ENCODE peak calls at places on chromosomes 2 and 18, in five cellular contexts. One of them, this sample, is unnamed.

GRCh38 chr2:65537651-65538385 is 105.4 kb upstream of the SPRED2 start:
- DNase-seq in breast epithelium: no peak
- DNase-seq in WERI-Rb-1: no peak
- DNase-seq in IMR-90: peak; percentile 34
- DNase-seq in fibroblast of lung: peak; percentile 22
- DNase-seq in this sample: no peak

GRCh38 chr2:204228169-204228940 is 291.8 kb downstream of the ICOS start:
- DNase-seq in breast epithelium: no peak
- DNase-seq in WERI-Rb-1: peak; percentile 80
- DNase-seq in IMR-90: no peak
- DNase-seq in fibroblast of lung: no peak
- DNase-seq in this sample: no peak

GRCh38 chr2:26636935-26637334 is 4.2 kb downstream of the CIB4 start:
- DNase-seq in IMR-90: no peak
- DNase-seq in fibroblast of lung: no peak
- DNase-seq in breast epithelium: no peak
- DNase-seq in WERI-Rb-1: no peak
- DNase-seq in this sample: no peak

GRCh38 chr2:41896186-41896846 is 151.5 kb upstream of the PKDCC start:
- DNase-seq in WERI-Rb-1: no peak
- DNase-seq in fibroblast of lung: no peak
- DNase-seq in IMR-90: no peak
- DNase-seq in breast epithelium: no peak
- DNase-seq in this sample: no peak

GRCh38 chr2:33083671-33084387 is 137.1 kb downstream of the LTBP1 start:
- DNase-seq in breast epithelium: no peak
- DNase-seq in IMR-90: no peak
- DNase-seq in WERI-Rb-1: no peak
- DNase-seq in fibroblast of lung: no peak
- DNase-seq in this sample: no peak

GRCh38 chr2:181374741-181375675 is 82.2 kb upstream of the ITGA4 start:
- DNase-seq in IMR-90: no peak
- DNase-seq in WERI-Rb-1: no peak
- DNase-seq in breast epithelium: no peak
- DNase-seq in fibroblast of lung: peak; percentile 68
- DNase-seq in this sample: no peak

GRCh38 chr2:120861191-120861575 is 125.5 kb downstream of the GLI2 start:
- DNase-seq in breast epithelium: no peak
- DNase-seq in fibroblast of lung: peak; percentile 82
- DNase-seq in IMR-90: peak; percentile 44
- DNase-seq in WERI-Rb-1: no peak
- DNase-seq in this sample: no peak

GRCh38 chr18:78213365-78213994 is 766.1 kb upstream of the SALL3 start:
- DNase-seq in fibroblast of lung: no peak
- DNase-seq in IMR-90: no peak
- DNase-seq in breast epithelium: no peak
- DNase-seq in WERI-Rb-1: no peak
- DNase-seq in this sample: no peak

GRCh38 chr18:78682716-78683115 is 296.9 kb upstream of the SALL3 start:
- DNase-seq in fibroblast of lung: no peak
- DNase-seq in breast epithelium: no peak
- DNase-seq in IMR-90: no peak
- DNase-seq in WERI-Rb-1: no peak
- DNase-seq in this sample: no peak

GRCh38 chr18:37397814-37398213 is 167.8 kb downstream of the CELF4 start:
- DNase-seq in WERI-Rb-1: no peak
- DNase-seq in fibroblast of lung: no peak
- DNase-seq in breast epithelium: no peak
- DNase-seq in IMR-90: no peak
- DNase-seq in this sample: no peak

DNA sequence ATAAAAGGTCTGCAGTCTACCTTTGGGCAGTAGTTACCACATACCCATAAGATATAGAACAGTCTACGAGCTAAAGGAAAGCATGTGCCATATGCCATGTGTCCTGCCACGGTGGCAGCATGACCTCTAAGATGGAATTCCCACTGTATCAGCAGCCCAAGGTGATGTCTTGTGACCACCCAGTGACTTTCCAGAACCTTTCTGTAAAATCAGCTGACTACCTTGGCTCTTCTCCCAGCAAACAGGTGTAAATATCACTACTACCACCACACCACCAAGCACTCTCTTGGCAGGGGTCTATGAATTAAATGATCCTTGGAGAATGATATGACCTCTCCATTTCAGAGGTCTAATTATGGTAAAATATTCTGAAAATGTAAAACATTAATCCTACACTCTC is 99.6 kb downstream of the METTL8 start:
- DNase-seq in WERI-Rb-1: no peak
- DNase-seq in IMR-90: no peak
- DNase-seq in breast epithelium: no peak
- DNase-seq in fibroblast of lung: no peak
- DNase-seq in this sample: peak; percentile 18
- H3K9me3 ChIP-seq in WERI-Rb-1: no peaks in the 10 kb centered on the region
- H3K9me3 ChIP-seq in IMR-90: no peaks in the 10 kb centered on the region
- H3K9me3 ChIP-seq in breast epithelium: no peaks in the 10 kb centered on the region
- H3K9me3 ChIP-seq in fibroblast of lung: no peaks in the 10 kb centered on the region
- H3K9me3 ChIP-seq in this sample: no peaks in the 10 kb centered on the region

DNA sequence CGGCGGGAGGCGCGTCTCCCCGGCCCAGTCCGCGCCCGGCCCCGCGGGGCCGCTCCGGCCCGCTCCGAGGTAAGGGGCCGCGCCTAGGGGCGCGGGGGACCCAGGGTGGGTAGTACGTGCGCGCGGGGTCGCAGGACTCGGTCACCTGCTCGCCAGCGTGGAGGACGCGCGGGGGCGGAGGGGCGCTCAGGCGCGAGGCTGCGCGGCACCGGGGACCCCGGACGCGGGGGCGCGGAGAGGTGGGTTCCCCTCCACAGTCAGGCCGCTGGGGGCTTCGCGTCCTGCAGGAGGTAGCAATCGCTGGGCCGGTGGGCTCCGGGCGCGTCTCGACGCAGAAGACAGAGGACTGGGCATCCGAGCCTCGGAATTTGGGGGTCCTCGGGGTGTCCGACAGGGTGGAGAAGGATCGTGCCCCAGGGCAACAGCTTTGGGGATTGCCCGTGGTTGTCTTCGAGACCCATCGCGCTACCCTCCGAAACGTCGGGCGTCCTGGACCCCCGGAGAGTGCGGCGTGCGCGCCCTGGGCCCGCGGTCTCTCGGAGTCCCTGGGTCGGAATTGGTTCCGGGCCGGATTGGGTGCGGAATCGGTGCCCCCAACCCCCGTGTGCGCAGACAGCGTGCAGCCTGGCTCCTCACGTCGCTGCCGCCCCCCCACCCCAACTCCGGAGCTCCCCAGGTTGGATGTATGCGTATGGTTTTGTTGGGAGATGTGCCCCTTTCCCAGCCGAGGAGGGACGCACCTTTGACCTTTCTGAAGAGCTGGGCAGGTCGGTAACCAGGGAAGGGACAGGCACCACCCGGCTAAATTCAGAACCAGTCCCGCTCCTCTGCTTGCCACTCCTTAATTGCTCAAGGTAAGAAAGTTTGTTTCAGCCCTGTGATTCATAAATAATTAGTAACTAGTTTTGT is 661 bp downstream of the NPAS2 start:
- DNase-seq in breast epithelium: no peak
- DNase-seq in WERI-Rb-1: no peak
- DNase-seq in fibroblast of lung: no peak
- DNase-seq in IMR-90: no peak
- DNase-seq in this sample: peak; percentile 14
- H3K4me3 ChIP-seq in breast epithelium: peak overlapping the region; percentile 82
- H3K4me3 ChIP-seq in WERI-Rb-1: peak overlapping the region; percentile 34
- H3K4me3 ChIP-seq in fibroblast of lung: peak overlapping the region; percentile 70
- H3K4me3 ChIP-seq in IMR-90: peak overlapping the region; percentile 70
- H3K4me3 ChIP-seq in this sample: peak overlapping the region; percentile 26

GRCh38 chr2:17835511-17835910 is 19.3 kb downstream of the MSGN1 start:
- DNase-seq in IMR-90: no peak
- DNase-seq in WERI-Rb-1: no peak
- DNase-seq in fibroblast of lung: peak; percentile 7
- DNase-seq in breast epithelium: no peak
- DNase-seq in this sample: no peak
- TF ChIP-seq CTCF in IMR-90: no peak
- TF ChIP-seq CTCF in WERI-Rb-1: no peak
- TF ChIP-seq CTCF in fibroblast of lung: no peak
- TF ChIP-seq CTCF in breast epithelium: no peak
- TF ChIP-seq CTCF in this sample: no peak

DNA sequence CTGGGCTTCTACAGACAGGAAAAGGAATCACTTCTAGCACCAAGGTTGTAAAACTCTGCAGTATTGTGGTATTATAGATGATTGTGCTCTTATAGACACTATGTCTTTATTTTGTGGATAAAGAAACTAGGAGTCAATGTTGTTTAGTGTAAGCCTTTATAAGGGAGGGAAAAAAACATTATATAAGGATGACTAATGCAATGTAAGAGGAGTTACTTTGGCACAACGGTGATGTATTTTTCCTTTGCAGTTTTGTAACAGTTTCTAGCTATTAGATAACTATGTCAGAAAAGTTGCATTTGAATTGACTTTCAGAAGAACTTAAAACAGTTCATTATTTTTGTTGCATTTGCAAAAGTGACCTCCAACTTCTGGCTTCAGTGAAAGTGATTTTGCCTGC is 545.4 kb downstream of the CCDC85A start:
- DNase-seq in WERI-Rb-1: no peak
- DNase-seq in fibroblast of lung: peak; percentile 23
- DNase-seq in breast epithelium: no peak
- DNase-seq in IMR-90: no peak
- DNase-seq in this sample: no peak
- H3K9me3 ChIP-seq in WERI-Rb-1: peaks cover 5% of the 10 kb centered on the region
- H3K9me3 ChIP-seq in fibroblast of lung: no peaks in the 10 kb centered on the region
- H3K9me3 ChIP-seq in breast epithelium: peaks cover 17% of the 10 kb centered on the region
- H3K9me3 ChIP-seq in IMR-90: peaks cover 2% of the 10 kb centered on the region
- H3K9me3 ChIP-seq in this sample: no peaks in the 10 kb centered on the region

GRCh38 chr18:11251229-11251890 is 102.0 kb upstream of the PIEZO2 start:
- DNase-seq in fibroblast of lung: peak; percentile 59
- DNase-seq in IMR-90: peak; percentile 34
- DNase-seq in WERI-Rb-1: no peak
- DNase-seq in breast epithelium: no peak
- DNase-seq in this sample: peak; percentile 6

GRCh38 chr18:11247381-11247970 is 98.1 kb upstream of the PIEZO2 start:
- DNase-seq in IMR-90: no peak
- DNase-seq in fibroblast of lung: no peak
- DNase-seq in breast epithelium: no peak
- DNase-seq in WERI-Rb-1: no peak
- DNase-seq in this sample: no peak

GRCh38 chr18:11246466-11246865 is 97.1 kb upstream of the PIEZO2 start:
- DNase-seq in breast epithelium: no peak
- DNase-seq in WERI-Rb-1: no peak
- DNase-seq in fibroblast of lung: no peak
- DNase-seq in IMR-90: peak; percentile 33
- DNase-seq in this sample: no peak

GRCh38 chr18:11245889-11246288 is 96.5 kb upstream of the PIEZO2 start:
- DNase-seq in IMR-90: no peak
- DNase-seq in fibroblast of lung: no peak
- DNase-seq in WERI-Rb-1: no peak
- DNase-seq in breast epithelium: no peak
- DNase-seq in this sample: no peak

GRCh38 chr18:11246883-11247282 is 97.5 kb upstream of the PIEZO2 start:
- DNase-seq in fibroblast of lung: no peak
- DNase-seq in breast epithelium: no peak
- DNase-seq in WERI-Rb-1: no peak
- DNase-seq in IMR-90: no peak
- DNase-seq in this sample: no peak
- H3K4me3 ChIP-seq in fibroblast of lung: no peak overlapping the region
- H3K4me3 ChIP-seq in breast epithelium: no peak overlapping the region
- H3K4me3 ChIP-seq in WERI-Rb-1: no peak overlapping the region
- H3K4me3 ChIP-seq in IMR-90: no peak overlapping the region
- H3K4me3 ChIP-seq in this sample: no peak overlapping the region

GRCh38 chr2:236525416-236525997 is 44.1 kb upstream of the ACKR3 start:
- DNase-seq in breast epithelium: no peak
- DNase-seq in fibroblast of lung: peak; percentile 56
- DNase-seq in WERI-Rb-1: no peak
- DNase-seq in IMR-90: no peak
- DNase-seq in this sample: no peak

GRCh38 chr2:236527198-236527640 is 42.4 kb upstream of the ACKR3 start:
- DNase-seq in breast epithelium: no peak
- DNase-seq in WERI-Rb-1: no peak
- DNase-seq in IMR-90: no peak
- DNase-seq in fibroblast of lung: peak; percentile 57
- DNase-seq in this sample: no peak

GRCh38 chr2:236523249-236523648 is 46.4 kb upstream of the ACKR3 start:
- DNase-seq in IMR-90: no peak
- DNase-seq in breast epithelium: no peak
- DNase-seq in WERI-Rb-1: no peak
- DNase-seq in fibroblast of lung: no peak
- DNase-seq in this sample: no peak

GRCh38 chr2:236530512-236530911 is 39.1 kb upstream of the ACKR3 start:
- DNase-seq in breast epithelium: no peak
- DNase-seq in fibroblast of lung: no peak
- DNase-seq in WERI-Rb-1: no peak
- DNase-seq in IMR-90: no peak
- DNase-seq in this sample: no peak

GRCh38 chr2:236526459-236527197 is 43.0 kb upstream of the ACKR3 start:
- DNase-seq in WERI-Rb-1: no peak
- DNase-seq in IMR-90: no peak
- DNase-seq in breast epithelium: no peak
- DNase-seq in fibroblast of lung: peak; percentile 25
- DNase-seq in this sample: no peak
- TF ChIP-seq CTCF in WERI-Rb-1: no peak
- TF ChIP-seq CTCF in IMR-90: no peak
- TF ChIP-seq CTCF in breast epithelium: no peak
- TF ChIP-seq CTCF in fibroblast of lung: no peak
- TF ChIP-seq CTCF in this sample: no peak

This sample was measured in thyroid gland.